ENCODE peak calls at places on chromosomes 7 and 10, in seven cellular contexts. H is RWPE1, B is ascending aorta, V is heart right ventricle, Y is Peyer's patch, P is GM23338, Z is HL-60. K is an unnamed sample.

GRCh38 chr7:107150375-107151073 is 18.3 kb upstream of the HBP1 start:
- DNase-seq in Y (peak), V (peak), B (no peak), Z (no peak), H (peak), P (peak), K (peak)

GRCh38 chr7:39741942-39742623 is 118.7 kb downstream of the RALA start:
- DNase-seq in V (no peak), H (peak), Y (peak), B (no peak), Z (peak), P (peak), K (peak)

GRCh38 chr10:72274730-72275350 is 1.1 kb downstream of the DDIT4 start:
- DNase-seq in P (peak), H (no peak), Z (no peak), B (no peak), V (peak), Y (peak), K (peak)

GRCh38 chr7:79376297-79377025 is 77.0 kb downstream of the MAGI2 start:
- DNase-seq in P (no peak), H (no peak), Y (no peak), Z (no peak), B (no peak), V (no peak), K (no peak)

GRCh38 chr7:36305226-36305625 is 84.4 kb upstream of the ANLN start:
- DNase-seq in V (no peak), Y (no peak), H (no peak), P (no peak), B (no peak), Z (no peak), K (no peak)

GRCh38 chr10:48703776-48704555 is 19.3 kb downstream of the WDFY4 start:
- DNase-seq in H (no peak), Y (no peak), V (no peak), Z (no peak), B (no peak), P (no peak), K (no peak)

GRCh38 chr10:79142064-79142491 is 73.3 kb downstream of the ZMIZ1 start:
- DNase-seq in B (no peak), P (no peak), V (no peak), Y (no peak), Z (no peak), H (no peak), K (no peak)

GRCh38 chr10:101566333-101567164 is 21.5 kb downstream of the POLL start:
- DNase-seq in H (no peak), Y (no peak), B (no peak), Z (no peak), P (peak), V (no peak), K (no peak)

GRCh38 chr10:22332116-22332692 is 11.3 kb downstream of the BMI1 start:
- DNase-seq in Z (no peak), V (no peak), B (no peak), Y (no peak), H (no peak), P (no peak), K (no peak)

GRCh38 chr10:106082865-106083264 is 1081.6 kb downstream of the SORCS1 start:
- DNase-seq in Z (no peak), Y (no peak), H (peak), B (no peak), P (no peak), V (no peak), K (no peak)

GRCh38 chr7:25854608-25855497 is 297.1 kb upstream of the NFE2L3 start:
- DNase-seq in V (peak), P (peak), Y (no peak), B (peak), H (peak), Z (peak), K (no peak)

GRCh38 chr10:103977204-103977603 is 10.3 kb downstream of the SLK start:
- DNase-seq in Y (no peak), V (no peak), Z (no peak), B (no peak), H (no peak), P (no peak), K (no peak)

GRCh38 chr7:20508109-20508508 is 107.4 kb upstream of the ABCB5 start:
- DNase-seq in Z (peak), H (no peak), B (no peak), Y (no peak), V (no peak), P (peak), K (no peak)

GRCh38 chr10:110008518-110009339 is 945 bp downstream of the ADD3 start:
- DNase-seq in P (peak), Z (no peak), V (peak), Y (peak), B (peak), H (peak), K (peak)

GRCh38 chr7:84393776-84394175 is 199.2 kb upstream of the SEMA3A start:
- DNase-seq in Y (no peak), Z (no peak), P (no peak), V (no peak), H (no peak), B (no peak), K (no peak)

GRCh38 chr10:79165068-79165467 is 96.3 kb downstream of the ZMIZ1 start:
- DNase-seq in Z (no peak), Y (no peak), B (no peak), P (no peak), H (no peak), V (no peak), K (no peak)

GRCh38 chr10:100930368-100930767 is 17.6 kb downstream of the SLF2 start:
- DNase-seq in B (no peak), Z (no peak), H (no peak), Y (no peak), V (no peak), P (peak), K (no peak)

GRCh38 chr7:876972-877311 is 588 bp downstream of the GET4 start:
- DNase-seq in Z (peak), P (no peak), B (no peak), V (peak), H (no peak), Y (no peak), K (no peak)

GRCh38 chr7:44709945-44710596 is 38.6 kb upstream of the ZMIZ2 start:
- DNase-seq in H (no peak), B (no peak), Z (no peak), Y (no peak), P (no peak), V (no peak), K (no peak)

GRCh38 chr10:61350794-61351193 is 102.4 kb downstream of the TMEM26 start:
- DNase-seq in P (no peak), Y (no peak), Z (no peak), V (no peak), H (no peak), B (no peak), K (no peak)

GRCh38 chr10:61346946-61347345 is 106.2 kb downstream of the TMEM26 start:
- DNase-seq in Z (no peak), V (no peak), H (no peak), Y (no peak), B (no peak), P (no peak), K (no peak)

GRCh38 chr10:61355211-61355610 is 98.0 kb downstream of the TMEM26 start:
- DNase-seq in H (no peak), Y (no peak), Z (no peak), V (no peak), B (no peak), P (no peak), K (no peak)

GRCh38 chr10:61354538-61354937 is 98.6 kb downstream of the TMEM26 start:
- DNase-seq in Y (no peak), H (no peak), V (no peak), P (no peak), Z (no peak), B (no peak), K (no peak)

DNA sequence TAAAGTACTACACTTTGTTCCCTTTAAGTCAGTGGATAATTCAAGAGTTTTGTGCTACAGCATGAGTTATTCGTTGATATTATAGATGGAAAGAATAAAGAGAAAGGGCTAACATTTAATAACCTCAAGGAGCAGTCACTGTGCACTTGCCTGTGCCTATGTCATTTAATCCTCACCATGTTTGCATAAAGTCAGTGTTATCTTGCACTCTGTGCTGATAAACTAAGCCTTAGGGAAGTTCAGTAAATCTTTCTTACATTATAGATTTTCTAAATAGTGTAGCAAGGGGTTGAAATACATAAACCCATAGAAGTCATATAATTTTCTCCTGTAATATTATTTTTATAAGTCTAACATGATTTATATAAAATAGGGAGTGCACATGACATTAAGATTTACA is 103.1 kb downstream of the TMEM26 start:
- DNase-seq in Y (no peak), V (no peak), P (no peak), H (no peak), Z (no peak), B (no peak), K (no peak)
- TF ChIP-seq CTCF in Y (no peak), V (no peak), P (no peak), H (no peak), Z (no peak), B (no peak), K (no peak)

DNA sequence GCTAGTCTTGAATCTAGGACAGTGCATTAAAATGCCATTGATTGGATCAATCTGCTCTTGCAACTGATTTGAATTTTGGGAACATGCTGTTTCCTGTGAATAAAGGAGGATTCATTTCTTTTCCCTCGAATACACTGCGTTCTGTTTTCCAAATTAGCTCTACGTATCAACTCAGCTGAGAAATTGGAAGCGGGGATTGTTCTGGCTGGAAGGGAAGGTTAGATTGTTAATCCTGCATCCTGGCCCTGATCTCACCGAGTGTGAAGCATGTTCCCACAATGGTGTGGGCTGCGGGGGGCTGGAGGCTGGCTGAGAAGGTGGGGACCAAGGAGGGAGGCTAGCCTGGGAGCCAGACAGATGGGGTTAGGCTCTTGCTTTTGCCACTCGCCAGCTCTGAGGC is 17.6 kb downstream of the HTRA1 start:
- DNase-seq in B (no peak), V (no peak), H (no peak), P (no peak), Z (no peak), Y (no peak), K (no peak)
- H3K27ac ChIP-seq in B (peak), V (no peak), H (peak), P (no peak), Z (no peak), Y (no peak), K (no peak)

GRCh38 chr7:128364166-128364565 is 2.7 kb upstream of the PRRT4 start:
- DNase-seq in P (no peak), H (no peak), Z (no peak), B (no peak), V (no peak), Y (no peak), K (no peak)

GRCh38 chr7:128359939-128360338 is 1.6 kb downstream of the PRRT4 start:
- DNase-seq in Z (no peak), B (no peak), Y (no peak), V (no peak), H (no peak), P (no peak), K (no peak)

GRCh38 chr7:128362670-128363069 is 1.2 kb upstream of the PRRT4 start:
- DNase-seq in V (no peak), Z (no peak), P (no peak), H (no peak), B (no peak), Y (no peak), K (no peak)

GRCh38 chr7:128363261-128363721 is 1.8 kb upstream of the PRRT4 start:
- DNase-seq in Z (no peak), V (no peak), Y (no peak), B (no peak), P (no peak), H (no peak), K (no peak)

DNA sequence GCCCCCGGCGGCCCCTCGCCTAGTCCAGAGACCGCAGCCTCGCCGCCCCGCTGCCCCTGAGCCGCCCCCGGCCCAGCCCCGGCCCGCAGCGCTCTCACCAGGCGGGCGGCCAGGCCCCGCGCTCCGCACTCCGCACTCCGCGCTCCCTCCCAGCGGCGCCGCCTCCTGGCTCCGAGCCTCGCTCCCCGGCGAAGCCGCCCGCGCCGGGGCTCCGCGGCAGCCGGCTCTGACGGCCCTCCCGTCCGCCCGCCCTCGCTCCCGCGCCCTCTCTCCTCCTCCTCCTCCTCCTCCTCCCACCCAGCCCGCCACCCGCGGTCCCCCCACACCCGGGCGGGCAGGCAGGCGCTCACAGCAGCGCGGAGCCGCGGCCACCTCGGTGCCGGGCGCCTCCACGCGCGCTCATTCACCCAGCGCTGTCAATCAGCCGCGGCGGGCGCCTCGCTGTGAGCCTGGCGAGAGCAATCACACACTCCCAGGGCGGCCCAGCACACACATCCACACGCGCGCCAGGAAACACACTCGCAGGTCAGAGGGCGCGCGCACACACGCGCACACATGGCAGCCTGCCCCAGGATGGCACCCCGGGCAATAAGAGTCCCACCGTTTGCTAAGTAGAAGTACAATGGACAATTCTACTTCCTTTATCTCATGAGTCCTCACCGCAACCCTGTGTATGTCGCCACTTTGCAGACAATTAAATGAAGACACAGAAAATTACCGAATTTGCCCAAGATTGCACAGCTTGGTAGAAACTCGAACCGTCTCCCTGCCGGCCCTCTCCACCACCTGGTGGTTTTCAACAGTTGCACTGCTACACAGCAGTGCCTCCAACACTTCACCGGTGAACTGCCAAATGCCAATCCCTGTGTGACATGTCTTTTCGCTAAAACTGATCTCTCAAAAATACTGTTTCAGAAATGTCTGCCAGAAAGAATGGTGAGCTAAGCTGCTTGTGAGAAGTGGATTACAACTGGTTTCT is at the start of gene PRRT4:
- DNase-seq in H (peak), P (peak), V (no peak), B (no peak), Y (no peak), Z (peak), K (no peak)
- TF ChIP-seq CTCF in H (no peak), P (peak), V (no peak), B (no peak), Y (no peak), Z (no peak), K (no peak)

GRCh38 chr7:66641526-66641871 is 12.8 kb downstream of the KCTD7 start:
- DNase-seq in B (no peak), P (no peak), H (no peak), Z (no peak), Y (no peak), V (no peak), K (no peak)
- H3K27ac ChIP-seq in B (no peak), P (no peak), H (no peak), Z (no peak), Y (peak), V (no peak), K (no peak)

DNA sequence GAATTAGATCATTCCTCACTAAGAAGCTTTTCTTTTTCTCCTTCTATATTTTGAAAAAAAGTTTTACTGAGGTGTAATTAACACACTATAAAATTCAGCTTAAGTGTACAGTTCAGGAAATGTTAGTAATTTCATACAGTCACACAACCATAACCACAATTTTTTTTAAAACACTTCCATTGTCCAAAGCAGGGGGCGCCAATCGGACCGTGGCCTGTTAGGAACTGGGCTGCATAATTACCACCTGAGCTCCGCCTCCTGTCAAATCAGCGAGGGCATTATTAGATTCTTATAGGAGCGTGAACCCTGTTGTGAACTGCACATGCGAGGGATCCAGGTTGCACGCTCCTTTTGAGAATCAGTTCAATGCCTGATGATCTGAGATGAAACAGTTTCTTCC is 427.1 kb downstream of the TFEC start:
- DNase-seq in B (no peak), V (no peak), Y (no peak), H (no peak), Z (no peak), P (no peak), K (no peak)
- TF ChIP-seq CTCF in B (no peak), V (no peak), Y (no peak), H (no peak), Z (no peak), P (peak), K (no peak)

GRCh38 chr10:92839191-92840085 is 8.9 kb upstream of the EXOC6 start:
- DNase-seq in V (peak), B (no peak), P (peak), H (peak), Z (no peak), Y (peak), K (peak)
- H3K27ac ChIP-seq in V (peak), B (no peak), P (no peak), H (no peak), Z (no peak), Y (peak), K (no peak)

GRCh38 chr7:100209493-100209892 is 10.3 kb upstream of the PVRIG start:
- DNase-seq in V (no peak), P (no peak), B (no peak), Z (no peak), H (no peak), Y (no peak), K (no peak)

GRCh38 chr7:100211342-100211780 is 8.4 kb upstream of the PVRIG start:
- DNase-seq in H (no peak), P (no peak), Z (no peak), Y (peak), V (no peak), B (no peak), K (no peak)

GRCh38 chr7:100210803-100211202 is 8.9 kb upstream of the PVRIG start:
- DNase-seq in H (no peak), B (no peak), Y (no peak), Z (no peak), V (no peak), P (no peak), K (no peak)

GRCh38 chr7:100212631-100213286 is 7.0 kb upstream of the PVRIG start:
- DNase-seq in Y (no peak), V (no peak), P (no peak), H (no peak), Z (no peak), B (no peak), K (no peak)

DNA sequence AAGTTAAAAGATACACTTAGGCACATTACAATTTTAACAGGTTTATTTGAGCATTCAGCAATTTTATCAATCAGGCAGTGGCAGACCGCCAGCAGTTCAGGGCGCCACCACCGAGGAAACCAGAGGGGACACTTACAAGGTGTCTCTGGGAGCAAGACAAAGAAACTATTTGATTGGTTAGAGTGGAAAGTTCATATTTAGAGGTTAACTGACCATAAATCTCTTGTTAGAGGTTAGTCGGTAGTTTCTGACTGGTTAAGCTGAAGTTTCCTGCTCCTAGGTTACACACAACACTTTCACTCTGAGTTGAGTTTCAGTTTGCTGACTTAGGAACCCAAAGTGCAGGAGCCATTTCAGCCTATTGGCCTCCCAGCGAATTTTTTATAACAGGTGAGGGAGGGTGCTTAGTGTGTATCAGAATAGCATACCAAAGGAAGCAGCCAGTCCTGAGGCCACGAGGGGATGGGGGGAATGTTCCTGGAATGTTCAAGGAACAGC is 10.8 kb upstream of the PVRIG start:
- DNase-seq in Y (no peak), B (no peak), H (no peak), Z (no peak), V (no peak), P (peak), K (no peak)
- TF ChIP-seq CTCF in Y (no peak), B (no peak), H (no peak), Z (no peak), V (no peak), P (no peak), K (no peak)

DNA sequence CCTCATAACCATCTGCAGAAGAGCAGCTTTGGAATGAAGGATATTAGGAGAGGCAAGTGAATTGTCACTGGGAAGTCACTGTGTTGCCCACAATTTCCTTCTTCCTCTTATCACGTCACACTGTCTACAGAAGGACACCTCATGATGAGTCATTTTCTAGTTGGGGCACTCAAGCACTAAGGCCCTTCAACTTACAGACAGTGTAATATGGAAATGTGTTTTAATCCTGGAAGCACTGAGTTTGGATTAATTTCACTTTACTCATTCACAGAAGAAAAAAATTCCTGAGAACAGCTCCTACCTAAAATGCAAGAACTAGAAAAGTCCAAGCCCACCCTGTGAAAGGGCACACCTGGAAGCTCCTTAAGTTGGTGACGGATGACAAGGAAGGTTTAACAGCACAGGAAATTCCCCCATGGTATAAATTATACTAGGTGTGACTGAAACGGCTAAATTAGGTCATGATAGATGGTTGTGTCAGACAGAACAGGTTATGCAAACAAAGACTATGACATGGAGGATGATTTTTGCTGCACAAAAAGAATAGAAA is 56.6 kb downstream of the PARD3 start:
- DNase-seq in V (no peak), Y (no peak), Z (peak), B (no peak), H (peak), P (no peak), K (no peak)
- H3K27ac ChIP-seq in V (no peak), Y (peak), Z (no peak), B (no peak), H (no peak), P (no peak), K (no peak)

DNA sequence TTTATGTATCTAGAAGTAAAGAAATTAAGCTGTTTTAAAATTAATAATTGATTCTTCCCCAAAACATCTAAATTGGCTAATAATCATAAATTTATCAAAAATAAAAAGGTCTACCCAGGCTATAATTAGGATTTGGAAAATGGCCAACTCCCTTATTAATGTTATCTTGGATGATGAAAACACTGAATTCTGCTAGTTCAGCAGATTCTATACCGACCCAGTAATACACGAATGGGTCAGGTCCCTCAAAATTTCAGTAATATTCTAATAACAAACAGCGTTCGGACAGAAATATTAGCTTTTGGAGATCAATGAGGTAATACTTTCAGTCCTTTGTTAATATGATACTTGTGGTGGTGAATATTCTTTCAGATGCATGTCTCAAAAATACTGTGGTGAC is 360.7 kb upstream of the MGMT start:
- DNase-seq in Z (no peak), B (no peak), P (no peak), Y (no peak), V (no peak), H (no peak), K (no peak)
- TF ChIP-seq CTCF in Z (no peak), B (no peak), P (no peak), Y (no peak), V (no peak), H (no peak), K (no peak)